ENCODE peak calls at places on chromosomes 13 and 19, in six cellular contexts. G is MM.1S, M is fibroblast of lung, O is AG04450, Z is HCT116, K is upper lobe of right lung. C is an unnamed sample.

GRCh38 chr13:41554626-41555386 is 97.5 kb downstream of the RGCC start:
- DNase-seq in G (no peak), M (no peak), O (no peak), Z (no peak), K (no peak), C (no peak)

GRCh38 chr13:39306639-39307589 is 268.7 kb downstream of the NHLRC3 start:
- DNase-seq in K (no peak), G (no peak), M (no peak), Z (no peak), O (no peak), C (no peak)

GRCh38 chr13:30690282-30691188 is 44.8 kb upstream of the ALOX5AP start:
- DNase-seq in O (peak; percentile 99), Z (no peak), K (peak; percentile 80), G (peak; percentile 72), M (peak; percentile 95), C (peak; percentile 83)

GRCh38 chr13:46617885-46618284 is 64.9 kb downstream of the LRCH1 start:
- DNase-seq in Z (no peak), M (no peak), G (no peak), O (no peak), K (no peak), C (no peak)

GRCh38 chr19:1503089-1503924 is 9.5 kb downstream of the ADAMTSL5 start:
- DNase-seq in M (no peak), K (peak; percentile 82), G (peak; percentile 43), Z (no peak), O (no peak), C (no peak)

GRCh38 chr19:38656171-38656981 is 8.9 kb downstream of the ACTN4 start:
- DNase-seq in Z (no peak), G (no peak), K (no peak), O (no peak), M (peak; percentile 62), C (no peak)

GRCh38 chr13:84927442-84928169 is 871.6 kb downstream of the SLITRK6 start:
- DNase-seq in Z (no peak), M (no peak), G (no peak), O (no peak), K (no peak), C (no peak)

GRCh38 chr13:45092668-45093067 is 27.6 kb upstream of the GTF2F2 start:
- DNase-seq in K (no peak), M (peak; percentile 55), G (no peak), Z (no peak), O (no peak), C (no peak)

GRCh38 chr13:111924676-111925075 is 142.3 kb upstream of the SOX1 start:
- DNase-seq in G (no peak), M (no peak), K (no peak), Z (no peak), O (no peak), C (no peak)

GRCh38 chr19:29708553-29709439 is 6.3 kb downstream of the C19orf12 start:
- DNase-seq in K (peak; percentile 26), O (no peak), G (no peak), Z (no peak), M (no peak), C (no peak)

GRCh38 chr19:48391100-48392005 is at the start of gene KDELR1:
- DNase-seq in Z (no peak), K (peak; percentile 89), O (no peak), G (peak; percentile 49), M (peak; percentile 56), C (no peak)

GRCh38 chr13:73898276-73898675 is 235.9 kb downstream of the KLF12 start:
- DNase-seq in O (no peak), Z (no peak), M (no peak), G (no peak), K (no peak), C (peak; percentile 68)

GRCh38 chr19:10808937-10809655 is 26.9 kb downstream of the TMED1 start:
- DNase-seq in G (no peak), M (peak; percentile 56), O (no peak), K (no peak), Z (peak; percentile 44), C (no peak)

GRCh38 chr13:112182831-112183543 is 116.0 kb downstream of the SOX1 start:
- DNase-seq in G (no peak), O (no peak), K (peak; percentile 83), Z (no peak), M (no peak), C (no peak)

GRCh38 chr13:47455581-47455980 is 545.5 kb downstream of the SUCLA2 start:
- DNase-seq in K (no peak), G (no peak), M (no peak), O (no peak), Z (no peak), C (no peak)

GRCh38 chr19:32309711-32310390 is 35.6 kb upstream of the ZNF507 start:
- DNase-seq in O (no peak), G (no peak), M (no peak), K (no peak), Z (no peak), C (no peak)

GRCh38 chr19:54320271-54320670 is 7.3 kb upstream of the LILRA5 start:
- DNase-seq in O (no peak), Z (no peak), M (no peak), G (no peak), K (peak; percentile 21), C (no peak)

GRCh38 chr19:54325194-54325621 is 12.2 kb upstream of the LILRA5 start:
- DNase-seq in O (no peak), M (no peak), K (peak; percentile 34), G (peak; percentile 55), Z (peak; percentile 31), C (no peak)

GRCh38 chr19:54329476-54330165 is 9.3 kb downstream of the LILRA4 start:
- DNase-seq in Z (no peak), K (peak; percentile 36), G (no peak), O (no peak), M (no peak), C (no peak)

GRCh38 chr19:54324071-54324470 is 11.1 kb upstream of the LILRA5 start:
- DNase-seq in Z (no peak), M (no peak), K (no peak), G (no peak), O (no peak), C (no peak)

GRCh38 chr19:54325631-54326030 is 12.7 kb upstream of the LILRA5 start:
- DNase-seq in K (no peak), G (no peak), Z (no peak), M (no peak), O (no peak), C (no peak)
- H3K4me3 ChIP-seq in K (no peak overlapping the region), G (no peak overlapping the region), Z (no peak overlapping the region), M (no peak overlapping the region), O (no peak overlapping the region), C (no peak overlapping the region)

DNA sequence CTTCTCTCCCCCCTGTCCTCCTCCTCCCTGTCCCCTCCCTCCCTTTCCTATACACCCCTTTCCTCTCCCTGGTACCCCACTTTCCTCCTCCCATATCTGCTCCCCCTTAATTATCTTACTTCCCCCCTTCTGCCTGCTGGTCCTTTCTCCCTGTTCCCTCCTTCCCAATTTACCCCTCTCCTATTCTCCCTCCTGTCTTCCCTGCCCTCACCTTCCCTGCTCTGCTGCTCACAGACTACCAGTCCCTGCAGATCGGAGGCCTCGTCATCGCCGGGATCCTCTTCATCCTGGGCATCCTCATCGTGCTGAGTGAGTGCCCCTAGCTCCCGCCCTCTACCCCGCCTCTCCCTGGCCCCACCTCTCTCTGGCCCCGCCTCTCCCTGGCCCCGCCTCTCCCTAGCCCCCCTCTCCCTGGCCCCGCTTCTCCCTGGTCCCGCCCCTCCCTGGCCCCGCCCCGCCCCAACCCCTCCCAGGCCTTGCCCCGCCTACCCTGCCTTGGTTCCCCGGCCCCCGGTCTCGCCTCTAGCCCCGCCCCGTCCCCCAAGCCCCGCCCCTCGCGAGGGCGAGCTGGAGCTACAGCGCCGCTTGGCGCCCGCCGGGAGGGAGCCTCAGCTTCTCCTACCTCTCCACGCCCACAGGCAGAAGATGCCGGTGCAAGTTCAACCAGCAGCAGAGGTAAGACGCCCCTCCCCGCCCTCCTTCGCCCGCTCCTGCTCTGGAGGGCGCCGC is 2.0 kb upstream of the FXYD7 start:
- DNase-seq in G (peak; percentile 92), K (peak; percentile 97), O (peak; percentile 78), M (peak; percentile 77), Z (peak; percentile 83), C (no peak)
- TF ChIP-seq CTCF in G (peak; percentile 49), K (peak; percentile 39), O (peak; percentile 45), M (peak; percentile 29), Z (peak; percentile 46), C (peak; percentile 72)

DNA sequence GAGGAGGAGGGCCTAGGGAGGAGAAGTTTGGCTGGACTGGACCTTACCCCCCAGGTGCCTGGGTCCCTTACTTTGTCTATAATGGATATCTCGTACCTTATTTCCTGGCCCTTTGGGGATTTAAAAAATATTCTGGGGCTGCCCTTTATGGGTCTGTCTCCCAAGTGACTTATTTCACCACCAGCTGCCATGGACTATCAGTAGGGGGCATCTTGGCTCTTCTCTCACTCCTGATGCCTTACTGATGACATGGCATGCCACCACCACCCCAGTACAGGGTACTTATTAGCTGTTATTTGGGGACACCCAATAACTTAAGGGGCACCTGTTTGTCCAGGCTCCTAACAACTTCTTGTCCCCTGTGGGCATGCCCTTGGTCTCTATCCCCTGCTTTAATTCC is 38.0 kb downstream of the NFIX start:
- DNase-seq in M (no peak), Z (no peak), K (no peak), G (no peak), O (no peak), C (no peak)
- H3K27me3 ChIP-seq in M (no peaks in the 10 kb centered on the region), Z (no peaks in the 10 kb centered on the region), K (no peaks in the 10 kb centered on the region), G (no peaks in the 10 kb centered on the region), O (no peaks in the 10 kb centered on the region), C (no peaks in the 10 kb centered on the region)

GRCh38 chr13:113412440-113412839 is 40.8 kb downstream of the ADPRHL1 start:
- DNase-seq in Z (no peak), K (no peak), M (no peak), O (no peak), G (no peak), C (no peak)

GRCh38 chr13:113411216-113412023 is 41.9 kb downstream of the ADPRHL1 start:
- DNase-seq in M (peak; percentile 98), Z (peak; percentile 84), G (no peak), O (peak; percentile 89), K (peak; percentile 62), C (peak; percentile 91)

GRCh38 chr13:113408562-113408961 is 44.6 kb upstream of the GRTP1 start:
- DNase-seq in G (no peak), Z (no peak), K (peak; percentile 25), M (no peak), O (no peak), C (no peak)

GRCh38 chr13:113413178-113413897 is 40.0 kb downstream of the ADPRHL1 start:
- DNase-seq in G (no peak), M (peak; percentile 27), O (no peak), K (peak; percentile 57), Z (no peak), C (no peak)

DNA sequence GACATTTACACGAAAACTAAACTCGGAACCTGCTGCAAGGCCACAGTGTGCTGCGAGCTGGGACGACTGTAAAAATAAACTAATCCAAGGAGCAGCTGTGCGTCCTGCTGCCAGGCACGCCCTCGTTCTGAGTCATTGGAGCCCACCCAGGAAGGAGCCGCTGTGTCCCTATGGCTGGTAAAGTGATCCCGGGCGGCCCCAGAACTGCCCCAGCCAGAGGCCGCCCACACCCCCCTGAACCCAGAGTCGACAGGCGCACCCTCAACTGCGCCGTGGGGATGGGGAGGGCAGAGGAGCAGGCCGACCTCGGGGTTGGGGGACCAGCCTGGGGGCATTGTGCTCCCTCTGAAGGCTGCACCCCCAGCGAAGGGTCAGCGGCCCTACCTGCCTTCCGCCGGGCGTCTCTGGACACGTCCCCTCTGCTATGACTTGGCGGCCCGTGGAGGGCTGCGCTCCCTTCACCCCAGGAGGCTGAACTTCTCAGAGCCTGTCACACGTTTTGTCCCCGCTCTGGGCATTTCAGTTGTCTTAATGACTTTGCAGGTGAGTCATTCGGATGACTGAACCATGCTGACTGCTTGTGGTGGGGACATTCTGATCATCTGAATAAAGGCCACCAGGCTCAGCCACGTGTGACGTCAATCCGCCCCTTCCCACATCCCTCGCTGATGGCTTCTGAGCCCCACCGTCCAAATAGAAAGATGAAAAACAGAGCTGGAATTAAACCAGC is 42.7 kb downstream of the ADPRHL1 start:
- DNase-seq in Z (peak; percentile 89), O (peak; percentile 55), G (no peak), M (peak; percentile 87), K (peak; percentile 42), C (no peak)
- H3K4me3 ChIP-seq in Z (peak overlapping the region; percentile 37), O (peak overlapping the region; percentile 31), G (no peak overlapping the region), M (peak overlapping the region; percentile 19), K (no peak overlapping the region), C (peak overlapping the region; percentile 20)

C was measured in BJ.